ENCODE peak calls at places on chromosomes 2 and 18, in ten cellular contexts. X, J, K, O, L, U, Y, H, E and Q are unnamed samples.

GRCh38 chr2:200219400-200220113 is 86.9 kb upstream of the SPATS2L start:
- DNase-seq in J (no peak), X (no peak), H (no peak), E (no peak), Y (no peak), K (no peak), L (no peak), U (no peak), O (no peak), Q (no peak)

GRCh38 chr2:10972683-10973433 is 61.1 kb downstream of the KCNF1 start:
- DNase-seq in E (no peak), J (peak; percentile 45), X (no peak), K (no peak), O (no peak), H (no peak), U (no peak), L (no peak), Y (no peak), Q (no peak)

GRCh38 chr2:100563407-100564247 is 834 bp downstream of the PDCL3 start:
- DNase-seq in E (no peak), L (no peak), K (no peak), O (no peak), H (no peak), U (no peak), Y (no peak), J (no peak), X (no peak), Q (peak; percentile 4)

GRCh38 chr18:79948719-79949411 is 2.6 kb downstream of the SLC66A2 start:
- DNase-seq in U (no peak), Y (no peak), K (peak; percentile 51), O (no peak), E (no peak), L (no peak), H (no peak), J (peak; percentile 56), X (no peak), Q (no peak)

GRCh38 chr2:216215991-216216390 is 106.8 kb downstream of the XRCC5 start:
- DNase-seq in X (peak; percentile 62), O (no peak), Y (no peak), H (no peak), U (peak; percentile 40), L (no peak), K (no peak), E (peak; percentile 23), J (no peak), Q (no peak)

GRCh38 chr2:12965540-12966269 is 249.0 kb downstream of the TRIB2 start:
- DNase-seq in Y (no peak), H (no peak), L (no peak), K (no peak), J (no peak), O (peak; percentile 63), X (peak; percentile 77), E (peak; percentile 82), U (peak; percentile 25), Q (no peak)

GRCh38 chr2:43117521-43118143 is 108.8 kb downstream of the ZFP36L2 start:
- DNase-seq in H (no peak), Y (no peak), L (no peak), O (no peak), X (no peak), K (no peak), E (no peak), J (no peak), U (no peak), Q (no peak)

GRCh38 chr2:8856176-8856575 is 18.8 kb upstream of the KIDINS220 start:
- DNase-seq in U (no peak), L (no peak), X (no peak), H (no peak), O (no peak), K (no peak), E (no peak), Y (no peak), J (no peak), Q (no peak)

GRCh38 chr2:36731941-36732700 is 35.6 kb downstream of the VIT start:
- DNase-seq in O (no peak), U (no peak), K (no peak), Y (no peak), J (no peak), H (peak; percentile 99), L (no peak), X (peak; percentile 69), E (peak; percentile 66), Q (no peak)

GRCh38 chr2:204972606-204973336 is 427.5 kb downstream of the PARD3B start:
- DNase-seq in O (no peak), X (peak; percentile 15), Y (no peak), K (no peak), H (no peak), J (no peak), U (no peak), E (no peak), L (no peak), Q (peak; percentile 14)

GRCh38 chr2:147255812-147256211 is 589.0 kb upstream of the ACVR2A start:
- DNase-seq in K (peak; percentile 49), L (no peak), J (no peak), O (no peak), X (no peak), H (no peak), Y (no peak), U (no peak), E (no peak), Q (no peak)

GRCh38 chr2:182077451-182078142 is 91.9 kb downstream of the PPP1R1C start:
- DNase-seq in X (peak; percentile 95), U (peak; percentile 34), O (peak; percentile 38), Y (peak; percentile 14), J (no peak), E (peak; percentile 97), L (peak; percentile 31), K (no peak), H (peak; percentile 80), Q (peak; percentile 38)

GRCh38 chr2:159262226-159262625 is 24.3 kb downstream of the WDSUB1 start:
- DNase-seq in Y (no peak), L (no peak), J (no peak), H (no peak), K (no peak), O (no peak), X (peak; percentile 67), U (no peak), E (no peak), Q (no peak)

DNA sequence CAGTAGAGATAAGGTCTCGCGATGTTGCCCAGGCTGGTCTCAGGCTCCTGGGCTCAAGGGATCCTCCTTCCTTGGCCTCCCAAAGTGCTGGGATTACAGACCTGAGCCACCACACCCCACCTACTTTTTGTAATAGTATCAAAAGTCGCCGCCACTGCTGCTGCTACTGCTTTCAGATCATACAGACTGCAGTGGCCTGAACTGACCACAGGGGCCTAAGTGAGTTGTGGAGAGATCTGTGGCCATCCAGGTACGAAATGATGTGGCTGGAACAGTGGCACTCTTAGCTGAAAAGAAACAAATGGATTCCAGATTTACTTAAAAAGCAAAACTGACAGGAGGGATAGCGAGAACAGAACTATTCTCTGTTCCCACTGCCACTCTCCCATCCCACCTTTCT is 32.9 kb upstream of the POMC start:
- DNase-seq in H (no peak), X (peak; percentile 38), K (no peak), U (no peak), L (peak; percentile 18), Y (peak; percentile 26), O (no peak), E (no peak), J (no peak), Q (no peak)
- TF ChIP-seq CTCF in H (peak; percentile 8), X (peak; percentile 55), K (no peak), U (peak; percentile 44), L (peak; percentile 20), Y (peak; percentile 26), O (peak; percentile 27), E (peak; percentile 8), J (no peak), Q (peak; percentile 26)

DNA sequence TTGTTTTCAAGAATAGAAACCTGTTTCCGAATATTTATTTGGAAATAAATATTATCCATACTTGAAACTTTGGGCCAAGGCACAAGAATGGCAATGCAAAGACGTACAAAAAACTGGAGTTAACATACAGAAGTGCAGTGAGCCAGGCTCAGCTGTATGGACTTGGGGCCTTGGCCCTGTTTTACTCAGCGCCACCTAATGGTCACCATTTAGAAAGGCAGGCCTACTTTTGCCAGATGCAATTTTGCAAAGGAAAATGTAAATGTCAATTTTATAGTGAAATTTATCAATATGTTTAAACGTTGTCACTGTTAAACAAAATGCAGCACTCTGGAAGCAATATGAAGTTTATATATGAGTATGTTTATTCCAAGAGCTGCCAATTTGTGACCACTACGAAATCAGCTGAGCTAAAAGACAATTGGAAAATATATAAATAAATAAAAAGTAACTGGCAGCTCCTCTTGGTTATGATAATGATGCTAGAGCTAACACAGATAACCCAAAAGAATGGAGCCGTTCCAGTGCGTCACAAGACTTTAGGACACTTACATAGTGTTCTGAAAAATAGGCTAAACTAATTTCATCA is 155.0 kb downstream of the ARHGAP15 start:
- DNase-seq in E (peak; percentile 34), X (peak; percentile 75), Y (peak; percentile 17), U (peak; percentile 31), K (no peak), J (no peak), H (peak; percentile 3), L (peak; percentile 38), O (peak; percentile 2), Q (peak; percentile 13)
- TF ChIP-seq CTCF in E (peak; percentile 53), X (peak; percentile 90), Y (peak; percentile 38), U (peak; percentile 75), K (peak; percentile 22), J (peak; percentile 17), H (peak; percentile 76), L (peak; percentile 79), O (peak; percentile 85), Q (peak; percentile 74)

GRCh38 chr2:2059199-2059598 is 271.9 kb downstream of the MYT1L start:
- DNase-seq in Y (no peak), E (no peak), X (no peak), O (no peak), K (no peak), J (no peak), L (no peak), U (no peak), H (no peak), Q (no peak)
- TF ChIP-seq CTCF in Y (no peak), E (no peak), X (no peak), O (no peak), K (no peak), J (no peak), L (no peak), U (no peak), H (no peak), Q (no peak)

GRCh38 chr2:97735161-97735561 is 21.8 kb downstream of the ZAP70 start:
- DNase-seq in H (no peak), Y (no peak), L (no peak), O (no peak), J (peak; percentile 75), E (no peak), K (no peak), X (no peak), U (no peak), Q (no peak)

GRCh38 chr2:97737421-97738235 is 24.3 kb downstream of the ZAP70 start:
- DNase-seq in E (no peak), O (no peak), X (no peak), Y (no peak), J (peak; percentile 74), U (no peak), K (no peak), L (no peak), H (no peak), Q (no peak)

GRCh38 chr2:97736185-97736584 is 22.8 kb downstream of the ZAP70 start:
- DNase-seq in O (no peak), X (no peak), E (no peak), K (no peak), H (no peak), U (no peak), J (no peak), Y (no peak), L (no peak), Q (no peak)

GRCh38 chr2:97738236-97739019 is 25.1 kb downstream of the ZAP70 start:
- DNase-seq in U (no peak), E (no peak), L (no peak), Y (no peak), J (peak; percentile 65), X (no peak), H (no peak), K (no peak), O (no peak), Q (no peak)

GRCh38 chr2:97736608-97737330 is 23.4 kb downstream of the ZAP70 start:
- DNase-seq in K (no peak), U (no peak), H (no peak), E (no peak), L (no peak), Y (no peak), J (no peak), X (no peak), O (no peak), Q (no peak)
- TF ChIP-seq CTCF in K (no peak), U (no peak), H (no peak), E (no peak), L (no peak), Y (no peak), J (no peak), X (no peak), O (no peak), Q (no peak)